ENCODE peak calls at places on chromosomes 16 and 17, in five cellular contexts. One of them, this sample, is unnamed.
A peak's percentile ranks its signal among the peaks of the same experiment; 100 is the strongest.

GRCh38 chr17:41404024-41404651 is 6.7 kb upstream of the KRT31 start:
- DNase-seq in psoas muscle: no peak
- DNase-seq in NCI-H510A treated with DMSO at 0.1 percent for 48 hours: peak; percentile 81
- DNase-seq in activated T-cell treated with anti-CD3 and anti-CD28 coated beads, Interleukin-2, amount 50 U/mL, for 24 hours: no peak
- DNase-seq in fibroblast of the conjunctiva: peak; percentile 61
- DNase-seq in this sample: no peak

GRCh38 chr17:75500419-75501216 is 14.7 kb downstream of the CASKIN2 start:
- DNase-seq in psoas muscle: no peak
- DNase-seq in NCI-H510A treated with DMSO at 0.1 percent for 48 hours: no peak
- DNase-seq in activated T-cell treated with anti-CD3 and anti-CD28 coated beads, Interleukin-2, amount 50 U/mL, for 24 hours: no peak
- DNase-seq in fibroblast of the conjunctiva: no peak
- DNase-seq in this sample: no peak

GRCh38 chr17:9432867-9433495 is 142.6 kb downstream of the STX8 start:
- DNase-seq in psoas muscle: no peak
- DNase-seq in NCI-H510A treated with DMSO at 0.1 percent for 48 hours: no peak
- DNase-seq in activated T-cell treated with anti-CD3 and anti-CD28 coated beads, Interleukin-2, amount 50 U/mL, for 24 hours: no peak
- DNase-seq in fibroblast of the conjunctiva: no peak
- DNase-seq in this sample: no peak

GRCh38 chr17:61634011-61634539 is 43.1 kb upstream of the NACA2 start:
- DNase-seq in activated T-cell treated with anti-CD3 and anti-CD28 coated beads, Interleukin-2, amount 50 U/mL, for 24 hours: no peak
- DNase-seq in fibroblast of the conjunctiva: no peak
- DNase-seq in NCI-H510A treated with DMSO at 0.1 percent for 48 hours: no peak
- DNase-seq in psoas muscle: no peak
- DNase-seq in this sample: no peak

GRCh38 chr16:5649762-5650445 is 552.3 kb upstream of the EEF2KMT start:
- DNase-seq in NCI-H510A treated with DMSO at 0.1 percent for 48 hours: no peak
- DNase-seq in psoas muscle: no peak
- DNase-seq in fibroblast of the conjunctiva: no peak
- DNase-seq in activated T-cell treated with anti-CD3 and anti-CD28 coated beads, Interleukin-2, amount 50 U/mL, for 24 hours: no peak
- DNase-seq in this sample: no peak

GRCh38 chr17:82434216-82434565 is 15.8 kb upstream of the OGFOD3 start:
- DNase-seq in NCI-H510A treated with DMSO at 0.1 percent for 48 hours: no peak
- DNase-seq in psoas muscle: no peak
- DNase-seq in activated T-cell treated with anti-CD3 and anti-CD28 coated beads, Interleukin-2, amount 50 U/mL, for 24 hours: peak; percentile 51
- DNase-seq in fibroblast of the conjunctiva: no peak
- DNase-seq in this sample: peak; percentile 33

GRCh38 chr16:7268182-7268581 is 64.5 kb upstream of the RBFOX1 start:
- DNase-seq in psoas muscle: no peak
- DNase-seq in activated T-cell treated with anti-CD3 and anti-CD28 coated beads, Interleukin-2, amount 50 U/mL, for 24 hours: no peak
- DNase-seq in fibroblast of the conjunctiva: no peak
- DNase-seq in NCI-H510A treated with DMSO at 0.1 percent for 48 hours: no peak
- DNase-seq in this sample: no peak

GRCh38 chr17:42531455-42532354 is 4.3 kb upstream of the NAGLU start:
- DNase-seq in psoas muscle: peak; percentile 69
- DNase-seq in fibroblast of the conjunctiva: no peak
- DNase-seq in NCI-H510A treated with DMSO at 0.1 percent for 48 hours: peak; percentile 47
- DNase-seq in activated T-cell treated with anti-CD3 and anti-CD28 coated beads, Interleukin-2, amount 50 U/mL, for 24 hours: peak; percentile 72
- DNase-seq in this sample: peak; percentile 25

GRCh38 chr16:30741461-30741914 is 6.7 kb upstream of the PHKG2 start:
- DNase-seq in psoas muscle: no peak
- DNase-seq in activated T-cell treated with anti-CD3 and anti-CD28 coated beads, Interleukin-2, amount 50 U/mL, for 24 hours: no peak
- DNase-seq in NCI-H510A treated with DMSO at 0.1 percent for 48 hours: peak; percentile 33
- DNase-seq in fibroblast of the conjunctiva: peak; percentile 22
- DNase-seq in this sample: no peak

GRCh38 chr17:8145811-8146210 is 6.4 kb downstream of the PER1 start:
- DNase-seq in psoas muscle: peak; percentile 16
- DNase-seq in NCI-H510A treated with DMSO at 0.1 percent for 48 hours: no peak
- DNase-seq in activated T-cell treated with anti-CD3 and anti-CD28 coated beads, Interleukin-2, amount 50 U/mL, for 24 hours: no peak
- DNase-seq in fibroblast of the conjunctiva: no peak
- DNase-seq in this sample: peak; percentile 4

GRCh38 chr16:56233795-56234566 is 42.7 kb downstream of the GNAO1 start:
- DNase-seq in activated T-cell treated with anti-CD3 and anti-CD28 coated beads, Interleukin-2, amount 50 U/mL, for 24 hours: no peak
- DNase-seq in fibroblast of the conjunctiva: no peak
- DNase-seq in NCI-H510A treated with DMSO at 0.1 percent for 48 hours: no peak
- DNase-seq in psoas muscle: no peak
- DNase-seq in this sample: no peak

GRCh38 chr16:3668626-3669025 is 14.1 kb downstream of the DNASE1 start:
- DNase-seq in fibroblast of the conjunctiva: no peak
- DNase-seq in psoas muscle: no peak
- DNase-seq in activated T-cell treated with anti-CD3 and anti-CD28 coated beads, Interleukin-2, amount 50 U/mL, for 24 hours: no peak
- DNase-seq in NCI-H510A treated with DMSO at 0.1 percent for 48 hours: no peak
- DNase-seq in this sample: no peak

GRCh38 chr17:11948791-11949190 is 48.5 kb downstream of the ZNF18 start:
- DNase-seq in psoas muscle: peak; percentile 26
- DNase-seq in activated T-cell treated with anti-CD3 and anti-CD28 coated beads, Interleukin-2, amount 50 U/mL, for 24 hours: no peak
- DNase-seq in fibroblast of the conjunctiva: peak; percentile 26
- DNase-seq in NCI-H510A treated with DMSO at 0.1 percent for 48 hours: no peak
- DNase-seq in this sample: no peak

GRCh38 chr16:74320707-74321106 is 24.1 kb downstream of the PSMD7 start:
- DNase-seq in activated T-cell treated with anti-CD3 and anti-CD28 coated beads, Interleukin-2, amount 50 U/mL, for 24 hours: no peak
- DNase-seq in NCI-H510A treated with DMSO at 0.1 percent for 48 hours: no peak
- DNase-seq in psoas muscle: no peak
- DNase-seq in fibroblast of the conjunctiva: no peak
- DNase-seq in this sample: no peak

GRCh38 chr16:48561960-48562393 is 48.0 kb downstream of the N4BP1 start:
- DNase-seq in NCI-H510A treated with DMSO at 0.1 percent for 48 hours: no peak
- DNase-seq in psoas muscle: no peak
- DNase-seq in activated T-cell treated with anti-CD3 and anti-CD28 coated beads, Interleukin-2, amount 50 U/mL, for 24 hours: no peak
- DNase-seq in fibroblast of the conjunctiva: no peak
- DNase-seq in this sample: no peak

GRCh38 chr16:842631-843560 is 42.4 kb upstream of the GNG13 start:
- DNase-seq in activated T-cell treated with anti-CD3 and anti-CD28 coated beads, Interleukin-2, amount 50 U/mL, for 24 hours: no peak
- DNase-seq in psoas muscle: no peak
- DNase-seq in fibroblast of the conjunctiva: no peak
- DNase-seq in NCI-H510A treated with DMSO at 0.1 percent for 48 hours: no peak
- DNase-seq in this sample: no peak

GRCh38 chr16:75810998-75811634 is 84.8 kb upstream of the CPHXL start:
- DNase-seq in psoas muscle: no peak
- DNase-seq in activated T-cell treated with anti-CD3 and anti-CD28 coated beads, Interleukin-2, amount 50 U/mL, for 24 hours: no peak
- DNase-seq in fibroblast of the conjunctiva: no peak
- DNase-seq in NCI-H510A treated with DMSO at 0.1 percent for 48 hours: no peak
- DNase-seq in this sample: no peak

GRCh38 chr17:42429726-42430464 is 6.8 kb upstream of the CAVIN1 start:
- DNase-seq in activated T-cell treated with anti-CD3 and anti-CD28 coated beads, Interleukin-2, amount 50 U/mL, for 24 hours: no peak
- DNase-seq in NCI-H510A treated with DMSO at 0.1 percent for 48 hours: no peak
- DNase-seq in psoas muscle: no peak
- DNase-seq in fibroblast of the conjunctiva: no peak
- DNase-seq in this sample: no peak

GRCh38 chr16:12113581-12114375 is 137.2 kb downstream of the SNX29 start:
- DNase-seq in psoas muscle: no peak
- DNase-seq in activated T-cell treated with anti-CD3 and anti-CD28 coated beads, Interleukin-2, amount 50 U/mL, for 24 hours: no peak
- DNase-seq in fibroblast of the conjunctiva: no peak
- DNase-seq in NCI-H510A treated with DMSO at 0.1 percent for 48 hours: no peak
- DNase-seq in this sample: no peak

GRCh38 chr17:50905460-50905803 is 39.3 kb upstream of the TOB1 start:
- DNase-seq in NCI-H510A treated with DMSO at 0.1 percent for 48 hours: peak; percentile 68
- DNase-seq in fibroblast of the conjunctiva: no peak
- DNase-seq in psoas muscle: no peak
- DNase-seq in activated T-cell treated with anti-CD3 and anti-CD28 coated beads, Interleukin-2, amount 50 U/mL, for 24 hours: no peak
- DNase-seq in this sample: no peak

GRCh38 chr17:40086150-40087044 is 14.0 kb downstream of the NR1D1 start:
- DNase-seq in fibroblast of the conjunctiva: no peak
- DNase-seq in activated T-cell treated with anti-CD3 and anti-CD28 coated beads, Interleukin-2, amount 50 U/mL, for 24 hours: peak; percentile 79
- DNase-seq in psoas muscle: peak; percentile 75
- DNase-seq in NCI-H510A treated with DMSO at 0.1 percent for 48 hours: no peak
- DNase-seq in this sample: peak; percentile 63

GRCh38 chr16:87411375-87412271 is 19.5 kb downstream of the MAP1LC3B start:
- DNase-seq in fibroblast of the conjunctiva: no peak
- DNase-seq in activated T-cell treated with anti-CD3 and anti-CD28 coated beads, Interleukin-2, amount 50 U/mL, for 24 hours: no peak
- DNase-seq in psoas muscle: no peak
- DNase-seq in NCI-H510A treated with DMSO at 0.1 percent for 48 hours: no peak
- DNase-seq in this sample: no peak

GRCh38 chr17:10071141-10071540 is 127.3 kb downstream of the GAS7 start:
- DNase-seq in fibroblast of the conjunctiva: no peak
- DNase-seq in NCI-H510A treated with DMSO at 0.1 percent for 48 hours: no peak
- DNase-seq in activated T-cell treated with anti-CD3 and anti-CD28 coated beads, Interleukin-2, amount 50 U/mL, for 24 hours: no peak
- DNase-seq in psoas muscle: no peak
- DNase-seq in this sample: no peak

GRCh38 chr17:5234645-5235576 is at the start of gene SCIMP:
- DNase-seq in NCI-H510A treated with DMSO at 0.1 percent for 48 hours: no peak
- DNase-seq in psoas muscle: no peak
- DNase-seq in fibroblast of the conjunctiva: no peak
- DNase-seq in activated T-cell treated with anti-CD3 and anti-CD28 coated beads, Interleukin-2, amount 50 U/mL, for 24 hours: no peak
- DNase-seq in this sample: no peak

GRCh38 chr16:30557397-30557949 is 701 bp downstream of the ZNF764 start:
- DNase-seq in activated T-cell treated with anti-CD3 and anti-CD28 coated beads, Interleukin-2, amount 50 U/mL, for 24 hours: no peak
- DNase-seq in NCI-H510A treated with DMSO at 0.1 percent for 48 hours: no peak
- DNase-seq in psoas muscle: peak; percentile 23
- DNase-seq in fibroblast of the conjunctiva: no peak
- DNase-seq in this sample: no peak

GRCh38 chr16:55053071-55053415 is 122.4 kb downstream of the IRX5 start:
- DNase-seq in fibroblast of the conjunctiva: no peak
- DNase-seq in activated T-cell treated with anti-CD3 and anti-CD28 coated beads, Interleukin-2, amount 50 U/mL, for 24 hours: no peak
- DNase-seq in psoas muscle: no peak
- DNase-seq in NCI-H510A treated with DMSO at 0.1 percent for 48 hours: no peak
- DNase-seq in this sample: no peak

GRCh38 chr17:43840814-43841213 is 6.2 kb upstream of the CD300LG start:
- DNase-seq in NCI-H510A treated with DMSO at 0.1 percent for 48 hours: no peak
- DNase-seq in psoas muscle: no peak
- DNase-seq in fibroblast of the conjunctiva: no peak
- DNase-seq in activated T-cell treated with anti-CD3 and anti-CD28 coated beads, Interleukin-2, amount 50 U/mL, for 24 hours: no peak
- DNase-seq in this sample: no peak

GRCh38 chr16:69482410-69482951 is 58.1 kb downstream of the CYB5B start:
- DNase-seq in activated T-cell treated with anti-CD3 and anti-CD28 coated beads, Interleukin-2, amount 50 U/mL, for 24 hours: no peak
- DNase-seq in psoas muscle: peak; percentile 61
- DNase-seq in NCI-H510A treated with DMSO at 0.1 percent for 48 hours: no peak
- DNase-seq in fibroblast of the conjunctiva: peak; percentile 95
- DNase-seq in this sample: no peak

GRCh38 chr16:69087161-69087581 is 18.3 kb upstream of the HAS3 start:
- DNase-seq in psoas muscle: no peak
- DNase-seq in fibroblast of the conjunctiva: no peak
- DNase-seq in NCI-H510A treated with DMSO at 0.1 percent for 48 hours: no peak
- DNase-seq in activated T-cell treated with anti-CD3 and anti-CD28 coated beads, Interleukin-2, amount 50 U/mL, for 24 hours: no peak
- DNase-seq in this sample: no peak

GRCh38 chr16:58515871-58516767 is 802 bp downstream of the SETD6 start:
- DNase-seq in psoas muscle: peak; percentile 38
- DNase-seq in fibroblast of the conjunctiva: no peak
- DNase-seq in activated T-cell treated with anti-CD3 and anti-CD28 coated beads, Interleukin-2, amount 50 U/mL, for 24 hours: no peak
- DNase-seq in NCI-H510A treated with DMSO at 0.1 percent for 48 hours: no peak
- DNase-seq in this sample: no peak

GRCh38 chr16:14303182-14303618 is 232.1 kb downstream of the MRTFB start:
- DNase-seq in NCI-H510A treated with DMSO at 0.1 percent for 48 hours: no peak
- DNase-seq in psoas muscle: no peak
- DNase-seq in activated T-cell treated with anti-CD3 and anti-CD28 coated beads, Interleukin-2, amount 50 U/mL, for 24 hours: no peak
- DNase-seq in fibroblast of the conjunctiva: no peak
- DNase-seq in this sample: no peak